ENCODE peak calls at places on chromosomes 4 and X, in five cellular contexts. One of them, this sample, is unnamed.
A peak's percentile ranks its signal among the peaks of the same experiment; 100 is the strongest.

GRCh38 chr4:20672262-20672661 is 28.0 kb upstream of the PACRGL start:
- DNase-seq in testis: no peak
- DNase-seq in esophagus squamous epithelium: no peak
- DNase-seq in pancreas: no peak
- DNase-seq in uterus: no peak
- DNase-seq in this sample: no peak

GRCh38 chr4:144547678-144548298 is 98.2 kb upstream of the HHIP start:
- DNase-seq in testis: no peak
- DNase-seq in esophagus squamous epithelium: no peak
- DNase-seq in pancreas: no peak
- DNase-seq in uterus: no peak
- DNase-seq in this sample: no peak

GRCh38 chr4:119725688-119726330 is 97.2 kb upstream of the PDE5A start:
- DNase-seq in testis: no peak
- DNase-seq in esophagus squamous epithelium: no peak
- DNase-seq in pancreas: no peak
- DNase-seq in uterus: no peak
- DNase-seq in this sample: no peak

GRCh38 chrX:57227691-57228090 is 58.8 kb upstream of the FAAH2 start:
- DNase-seq in testis: no peak
- DNase-seq in esophagus squamous epithelium: no peak
- DNase-seq in pancreas: no peak
- DNase-seq in uterus: no peak
- DNase-seq in this sample: no peak

GRCh38 chr4:31983246-31983645 is 1263.1 kb downstream of the PCDH7 start:
- DNase-seq in testis: no peak
- DNase-seq in esophagus squamous epithelium: no peak
- DNase-seq in pancreas: no peak
- DNase-seq in uterus: no peak
- DNase-seq in this sample: no peak

GRCh38 chr4:26765515-26765914 is 95.1 kb upstream of the STIM2 start:
- DNase-seq in testis: no peak
- DNase-seq in esophagus squamous epithelium: no peak
- DNase-seq in pancreas: no peak
- DNase-seq in uterus: no peak
- DNase-seq in this sample: no peak

GRCh38 chr4:159551268-159551667 is 448.4 kb downstream of the RAPGEF2 start:
- DNase-seq in testis: no peak
- DNase-seq in esophagus squamous epithelium: no peak
- DNase-seq in pancreas: no peak
- DNase-seq in uterus: no peak
- DNase-seq in this sample: no peak

GRCh38 chr4:81137446-81137845 is 77.6 kb downstream of the PRKG2 start:
- DNase-seq in testis: no peak
- DNase-seq in esophagus squamous epithelium: no peak
- DNase-seq in pancreas: no peak
- DNase-seq in uterus: no peak
- DNase-seq in this sample: no peak

GRCh38 chrX:10126044-10126443 is 30.7 kb upstream of the CLCN4 start:
- DNase-seq in testis: no peak
- DNase-seq in esophagus squamous epithelium: no peak
- DNase-seq in pancreas: no peak
- DNase-seq in uterus: no peak
- DNase-seq in this sample: no peak

GRCh38 chrX:16842684-16843083 is 27.5 kb downstream of the RBBP7 start:
- DNase-seq in testis: no peak
- DNase-seq in esophagus squamous epithelium: no peak
- DNase-seq in pancreas: no peak
- DNase-seq in uterus: no peak
- DNase-seq in this sample: no peak

GRCh38 chrX:16838202-16839066 is 31.7 kb downstream of the RBBP7 start:
- DNase-seq in testis: no peak
- DNase-seq in esophagus squamous epithelium: no peak
- DNase-seq in pancreas: no peak
- DNase-seq in uterus: no peak
- DNase-seq in this sample: no peak

GRCh38 chrX:16839224-16839851 is 30.8 kb downstream of the RBBP7 start:
- DNase-seq in testis: no peak
- DNase-seq in esophagus squamous epithelium: no peak
- DNase-seq in pancreas: no peak
- DNase-seq in uterus: no peak
- DNase-seq in this sample: no peak

GRCh38 chrX:16843208-16843909 is 26.8 kb downstream of the RBBP7 start:
- DNase-seq in testis: no peak
- DNase-seq in esophagus squamous epithelium: no peak
- DNase-seq in pancreas: no peak
- DNase-seq in uterus: no peak
- DNase-seq in this sample: no peak

DNA sequence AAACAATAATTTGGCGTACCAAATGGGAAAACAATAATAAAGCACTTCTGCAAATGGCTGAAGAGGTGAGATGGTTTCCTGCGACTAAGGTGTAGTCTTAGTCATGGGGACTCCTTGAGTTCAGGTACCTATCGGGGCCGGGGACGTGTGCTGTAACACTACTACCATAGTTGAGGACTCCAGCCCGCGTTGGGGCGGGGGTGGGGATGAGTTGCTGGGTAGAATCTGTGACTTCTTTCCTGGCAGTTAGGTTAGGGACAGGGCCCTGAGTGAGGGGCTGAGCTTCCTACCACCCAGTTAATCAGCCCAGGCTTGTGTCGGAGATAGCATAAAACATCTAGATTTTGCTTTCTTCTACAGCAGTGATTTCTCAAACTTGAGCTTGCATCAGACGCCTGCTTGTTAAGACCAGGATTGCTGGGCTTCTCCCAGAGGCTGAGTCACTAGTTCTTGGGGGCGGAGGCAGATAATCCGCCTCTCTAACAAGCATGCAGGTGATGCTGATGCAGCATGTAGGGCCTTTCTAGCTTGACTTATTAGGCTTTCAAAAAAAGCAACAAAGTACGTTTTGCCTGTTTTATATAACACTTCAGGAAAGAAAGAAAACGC is 30.2 kb downstream of the RBBP7 start:
- DNase-seq in testis: no peak
- DNase-seq in esophagus squamous epithelium: no peak
- DNase-seq in pancreas: no peak
- DNase-seq in uterus: peak; percentile 61
- DNase-seq in this sample: no peak
- H3K9me3 ChIP-seq in testis: no peaks in the 10 kb centered on the region
- H3K9me3 ChIP-seq in esophagus squamous epithelium: no peaks in the 10 kb centered on the region
- H3K9me3 ChIP-seq in pancreas: no peaks in the 10 kb centered on the region
- H3K9me3 ChIP-seq in uterus: no peaks in the 10 kb centered on the region
- H3K9me3 ChIP-seq in this sample: no peaks in the 10 kb centered on the region

DNA sequence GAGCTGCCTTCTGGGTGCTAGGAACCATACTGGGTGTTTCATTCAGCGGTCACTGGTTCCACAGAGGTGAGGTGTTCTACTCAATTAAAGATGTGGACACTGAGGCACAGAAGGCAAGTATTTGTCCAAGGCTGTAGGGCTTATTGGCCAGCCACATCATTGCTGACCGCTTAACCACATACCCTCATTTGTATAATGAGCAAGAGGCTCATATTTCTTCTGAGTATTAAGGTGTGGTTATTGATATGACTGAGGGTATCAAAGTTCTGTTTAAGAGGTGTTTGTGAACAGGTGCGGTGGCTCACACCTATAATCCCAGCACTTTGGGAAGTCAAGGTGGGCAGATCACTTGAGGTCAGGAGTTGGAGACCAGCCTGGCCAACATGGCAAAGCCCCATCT is 14.3 kb downstream of the RNF4 start:
- DNase-seq in testis: no peak
- DNase-seq in esophagus squamous epithelium: no peak
- DNase-seq in pancreas: no peak
- DNase-seq in uterus: no peak
- DNase-seq in this sample: no peak
- H3K4me1 ChIP-seq in testis: peaks cover 42% of the 10 kb centered on the region
- H3K4me1 ChIP-seq in esophagus squamous epithelium: peaks cover 26% of the 10 kb centered on the region
- H3K4me1 ChIP-seq in pancreas: peaks cover 35% of the 10 kb centered on the region
- H3K4me1 ChIP-seq in uterus: no peaks in the 10 kb centered on the region
- H3K4me1 ChIP-seq in this sample: peaks cover 97% of the 10 kb centered on the region

DNA sequence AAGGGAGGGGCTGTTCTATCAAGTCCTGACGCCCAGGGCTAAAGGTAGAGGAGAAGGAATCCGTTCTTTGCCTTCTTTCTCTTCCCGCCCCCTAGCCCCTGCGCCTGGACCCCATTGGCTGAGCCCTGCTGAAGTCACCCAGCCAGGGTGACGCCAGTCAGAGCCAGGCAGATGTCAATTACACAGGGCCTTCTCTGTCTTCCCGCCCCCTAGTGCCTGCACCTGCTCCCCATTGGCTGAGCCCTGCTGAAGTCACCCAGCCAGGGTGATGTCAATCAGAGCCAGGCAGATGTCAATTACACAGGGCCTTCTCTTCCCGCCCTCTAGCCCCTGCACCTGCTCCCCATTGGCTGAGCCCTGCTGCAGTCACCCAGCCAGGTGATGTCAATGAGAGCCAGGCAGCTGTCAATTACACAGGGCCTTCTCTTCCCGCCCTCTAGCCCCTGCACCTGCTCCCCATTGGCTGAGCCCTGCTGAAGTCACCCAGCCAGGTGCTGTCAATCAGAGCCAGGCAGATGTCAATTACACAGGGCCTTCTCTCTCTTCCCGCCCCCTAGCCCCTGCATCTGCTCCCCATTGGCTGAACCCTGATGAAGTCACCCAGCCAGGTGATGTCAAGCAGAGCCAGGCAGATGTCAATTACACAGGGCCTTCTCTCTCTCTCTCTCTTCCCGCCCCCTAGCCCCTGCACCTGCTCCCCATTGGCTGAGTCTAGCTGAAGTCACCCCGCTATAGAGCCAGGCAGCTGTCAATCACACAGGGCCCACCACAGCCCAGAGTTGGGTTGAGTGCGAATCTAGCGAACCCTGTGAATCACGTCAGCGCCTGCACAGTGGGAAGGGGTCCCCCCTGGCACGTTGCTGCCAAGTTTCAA is 46.4 kb downstream of the ASMT start:
- DNase-seq in testis: peak; percentile 93
- DNase-seq in esophagus squamous epithelium: peak; percentile 33
- DNase-seq in pancreas: peak; percentile 10
- DNase-seq in uterus: peak; percentile 21
- DNase-seq in this sample: peak; percentile 81
- H3K4me3 ChIP-seq in testis: peak overlapping the region; percentile 9
- H3K4me3 ChIP-seq in esophagus squamous epithelium: peak overlapping the region; percentile 18
- H3K4me3 ChIP-seq in pancreas: no peak overlapping the region
- H3K4me3 ChIP-seq in uterus: no peak overlapping the region
- H3K4me3 ChIP-seq in this sample: peak overlapping the region; percentile 79

DNA sequence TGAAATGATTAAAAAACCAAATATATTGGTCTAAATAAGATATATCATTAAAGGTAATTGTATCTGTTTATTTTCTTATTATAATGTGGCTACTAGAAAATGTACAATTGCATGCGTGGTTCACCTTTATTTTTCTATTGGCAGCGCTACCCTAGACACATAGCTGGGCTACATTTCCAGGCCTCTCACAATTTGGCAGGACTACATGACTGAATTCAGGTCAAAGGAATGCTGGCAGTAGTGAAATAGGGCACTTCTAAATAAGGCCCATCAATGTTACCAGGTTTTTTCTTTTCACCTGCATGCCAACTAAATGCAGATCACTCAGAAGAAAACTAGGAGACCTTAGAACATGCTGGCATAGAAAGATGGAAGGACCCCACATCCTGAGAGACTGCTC is 1072.9 kb upstream of the SLIT2 start:
- DNase-seq in testis: no peak
- DNase-seq in esophagus squamous epithelium: no peak
- DNase-seq in pancreas: no peak
- DNase-seq in uterus: no peak
- DNase-seq in this sample: no peak
- H3K9me3 ChIP-seq in testis: no peaks in the 10 kb centered on the region
- H3K9me3 ChIP-seq in esophagus squamous epithelium: no peaks in the 10 kb centered on the region
- H3K9me3 ChIP-seq in pancreas: no peaks in the 10 kb centered on the region
- H3K9me3 ChIP-seq in uterus: no peaks in the 10 kb centered on the region
- H3K9me3 ChIP-seq in this sample: no peaks in the 10 kb centered on the region

GRCh38 chr4:156971623-156972369 is at the start of gene PDGFC:
- DNase-seq in testis: peak; percentile 79
- DNase-seq in esophagus squamous epithelium: no peak
- DNase-seq in pancreas: peak; percentile 90
- DNase-seq in uterus: peak; percentile 81
- DNase-seq in this sample: no peak

GRCh38 chr4:156971168-156971601 is 414 bp downstream of the PDGFC start:
- DNase-seq in testis: peak; percentile 38
- DNase-seq in esophagus squamous epithelium: no peak
- DNase-seq in pancreas: peak; percentile 73
- DNase-seq in uterus: peak; percentile 32
- DNase-seq in this sample: no peak

GRCh38 chr4:156974264-156974663 is 2.7 kb upstream of the PDGFC start:
- DNase-seq in testis: no peak
- DNase-seq in esophagus squamous epithelium: no peak
- DNase-seq in pancreas: no peak
- DNase-seq in uterus: no peak
- DNase-seq in this sample: no peak

GRCh38 chr4:156970501-156971167 is 965 bp downstream of the PDGFC start:
- DNase-seq in testis: peak; percentile 66
- DNase-seq in esophagus squamous epithelium: peak; percentile 1
- DNase-seq in pancreas: peak; percentile 81
- DNase-seq in uterus: peak; percentile 60
- DNase-seq in this sample: no peak

GRCh38 chr4:156972370-156972980 is 876 bp upstream of the PDGFC start:
- DNase-seq in testis: no peak
- DNase-seq in esophagus squamous epithelium: no peak
- DNase-seq in pancreas: no peak
- DNase-seq in uterus: no peak
- DNase-seq in this sample: no peak
- H3K4me1 ChIP-seq in testis: peaks cover 9% of the 10 kb centered on the region
- H3K4me1 ChIP-seq in esophagus squamous epithelium: peaks cover 10% of the 10 kb centered on the region
- H3K4me1 ChIP-seq in pancreas: peaks cover 3% of the 10 kb centered on the region
- H3K4me1 ChIP-seq in uterus: no peaks in the 10 kb centered on the region
- H3K4me1 ChIP-seq in this sample: no peaks in the 10 kb centered on the region

GRCh38 chrX:46577116-46578005 is 3.8 kb downstream of the CHST7 start:
- DNase-seq in testis: no peak
- DNase-seq in esophagus squamous epithelium: no peak
- DNase-seq in pancreas: no peak
- DNase-seq in uterus: no peak
- DNase-seq in this sample: no peak
- H3K4me3 ChIP-seq in testis: no peak overlapping the region
- H3K4me3 ChIP-seq in esophagus squamous epithelium: no peak overlapping the region
- H3K4me3 ChIP-seq in pancreas: no peak overlapping the region
- H3K4me3 ChIP-seq in uterus: peak overlapping the region; percentile 53
- H3K4me3 ChIP-seq in this sample: peak overlapping the region; percentile 92

This sample was measured in CD4-positive, CD25-positive, alpha-beta regulatory T cell.